ENCODE peak calls at places on chromosomes 11 and 22, in four cellular contexts. H is HepG2, K is WTC11, L is K562. P is an unnamed sample.

GRCh38 chr22:37999640-38000272 is 15.4 kb upstream of the SOX10 start:
- DNase-seq in H (no peak), K (no peak), L (peak), P (peak)

GRCh38 chr22:20639343-20639742 is 131.9 kb downstream of the MED15 start:
- DNase-seq in H (no peak), K (no peak), L (no peak), P (no peak)

GRCh38 chr11:34124885-34125668 is 19.6 kb downstream of the NAT10 start:
- DNase-seq in H (no peak), K (no peak), L (no peak), P (no peak)

GRCh38 chr22:38792833-38793232 is 1.1 kb downstream of the DNAL4 start:
- DNase-seq in H (no peak), K (no peak), L (peak), P (no peak)

GRCh38 chr11:63914896-63915681 is 1.9 kb downstream of the RCOR2 start:
- DNase-seq in H (no peak), K (no peak), L (no peak), P (no peak)

GRCh38 chr11:11981840-11982239 is 26.6 kb downstream of the DKK3 start:
- DNase-seq in H (no peak), K (no peak), L (no peak), P (no peak)

GRCh38 chr11:94909371-94909820 is 64.0 kb downstream of the CWC15 start:
- DNase-seq in H (no peak), K (no peak), L (no peak), P (no peak)

GRCh38 chr11:93986716-93987115 is 34.4 kb upstream of the HEPHL1 start:
- DNase-seq in H (no peak), K (no peak), L (no peak), P (no peak)

GRCh38 chr11:23425379-23425778 is 565.1 kb upstream of the CCDC179 start:
- DNase-seq in H (no peak), K (no peak), L (no peak), P (no peak)

GRCh38 chr11:18429349-18429748 is 17.2 kb downstream of the LDHC start:
- DNase-seq in H (no peak), K (no peak), L (no peak), P (no peak)

GRCh38 chr22:21857501-21857914 is 9.9 kb downstream of the MAPK1 start:
- DNase-seq in H (peak), K (no peak), L (no peak), P (no peak)

GRCh38 chr11:76770642-76771445 is 12.3 kb upstream of the TSKU start:
- DNase-seq in H (peak), K (no peak), L (no peak), P (no peak)

GRCh38 chr11:64258356-64258755 is 7.0 kb downstream of the PLCB3 start:
- DNase-seq in H (no peak), K (no peak), L (no peak), P (no peak)

GRCh38 chr11:17694711-17695110 is 24.7 kb upstream of the MYOD1 start:
- DNase-seq in H (no peak), K (no peak), L (no peak), P (no peak)

GRCh38 chr22:24483966-24484545 is 11.1 kb upstream of the UPB1 start:
- DNase-seq in H (no peak), K (no peak), L (no peak), P (no peak)

GRCh38 chr11:130677486-130678153 is 229.2 kb downstream of the ADAMTS15 start:
- DNase-seq in H (peak), K (peak), L (no peak), P (no peak)

GRCh38 chr11:1780700-1781592 is 17.2 kb upstream of the CTSD start:
- DNase-seq in H (no peak), K (no peak), L (no peak), P (no peak)

GRCh38 chr11:130599073-130599654 is 150.7 kb downstream of the ADAMTS15 start:
- DNase-seq in H (no peak), K (no peak), L (no peak), P (no peak)

GRCh38 chr22:27984001-27984695 is 65.1 kb upstream of the PITPNB start:
- DNase-seq in H (no peak), K (no peak), L (no peak), P (no peak)

GRCh38 chr11:120718171-120718570 is 206.6 kb downstream of the GRIK4 start:
- DNase-seq in H (no peak), K (no peak), L (no peak), P (no peak)

GRCh38 chr11:36077886-36078685 is 134.2 kb downstream of the LDLRAD3 start:
- DNase-seq in H (no peak), K (no peak), L (no peak), P (no peak)

GRCh38 chr11:8090756-8091155 is 9.7 kb downstream of the TUB start:
- DNase-seq in H (peak), K (peak), L (peak), P (peak)

GRCh38 chr11:46315783-46316563 is 31.3 kb upstream of the DGKZ start:
- DNase-seq in H (no peak), K (no peak), L (no peak), P (no peak)

GRCh38 chr11:110349109-110349996 is 52.9 kb upstream of the RDX start:
- DNase-seq in H (no peak), K (no peak), L (no peak), P (no peak)

GRCh38 chr11:87236368-87236767 is 198.6 kb downstream of the TMEM135 start:
- DNase-seq in H (no peak), K (no peak), L (no peak), P (no peak)

GRCh38 chr22:30338802-30339201 is 12.1 kb upstream of the TBC1D10A start:
- DNase-seq in H (no peak), K (no peak), L (no peak), P (no peak)

GRCh38 chr22:30337461-30337778 is 10.7 kb upstream of the TBC1D10A start:
- DNase-seq in H (no peak), K (no peak), L (no peak), P (no peak)

GRCh38 chr22:30344447-30345200 is 12.1 kb downstream of the SF3A1 start:
- DNase-seq in H (no peak), K (no peak), L (no peak), P (no peak)

GRCh38 chr22:30336752-30337460 is 10.2 kb upstream of the TBC1D10A start:
- DNase-seq in H (no peak), K (no peak), L (no peak), P (no peak)

GRCh38 chr22:30340911-30341685 is 14.4 kb upstream of the TBC1D10A start:
- DNase-seq in H (no peak), K (no peak), L (no peak), P (no peak)
- TF ChIP-seq ELF4 in H (no peak), K (no peak), L (no peak), P (no peak)

DNA sequence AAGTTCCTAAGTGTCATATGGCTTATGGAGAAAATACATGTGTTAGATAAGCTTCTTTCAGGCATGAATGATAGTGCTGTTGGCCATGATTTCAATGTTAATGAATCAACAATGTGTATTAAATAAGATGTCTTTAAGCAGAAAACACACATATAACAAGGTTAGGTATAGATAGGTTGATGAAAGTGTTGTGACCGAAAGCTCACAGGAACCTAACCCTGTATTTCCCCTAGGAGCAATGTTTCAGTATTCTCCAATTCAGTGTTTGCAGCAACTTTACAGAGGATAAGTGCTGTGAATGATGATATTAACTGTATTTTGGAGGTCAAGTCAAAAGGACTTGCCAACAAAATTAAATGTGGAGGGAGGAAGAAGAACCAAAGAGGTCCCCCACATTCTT is 82.8 kb upstream of the PRDM11 start:
- DNase-seq in H (no peak), K (no peak), L (no peak), P (no peak)
- TF ChIP-seq ELF4 in H (no peak), K (no peak), L (no peak), P (no peak)

GRCh38 chr11:32940865-32941264 is 48.3 kb downstream of the QSER1 start:
- DNase-seq in H (no peak), K (no peak), L (no peak), P (no peak)
- TF ChIP-seq ELF4 in H (no peak), K (no peak), L (no peak), P (no peak)

DNA sequence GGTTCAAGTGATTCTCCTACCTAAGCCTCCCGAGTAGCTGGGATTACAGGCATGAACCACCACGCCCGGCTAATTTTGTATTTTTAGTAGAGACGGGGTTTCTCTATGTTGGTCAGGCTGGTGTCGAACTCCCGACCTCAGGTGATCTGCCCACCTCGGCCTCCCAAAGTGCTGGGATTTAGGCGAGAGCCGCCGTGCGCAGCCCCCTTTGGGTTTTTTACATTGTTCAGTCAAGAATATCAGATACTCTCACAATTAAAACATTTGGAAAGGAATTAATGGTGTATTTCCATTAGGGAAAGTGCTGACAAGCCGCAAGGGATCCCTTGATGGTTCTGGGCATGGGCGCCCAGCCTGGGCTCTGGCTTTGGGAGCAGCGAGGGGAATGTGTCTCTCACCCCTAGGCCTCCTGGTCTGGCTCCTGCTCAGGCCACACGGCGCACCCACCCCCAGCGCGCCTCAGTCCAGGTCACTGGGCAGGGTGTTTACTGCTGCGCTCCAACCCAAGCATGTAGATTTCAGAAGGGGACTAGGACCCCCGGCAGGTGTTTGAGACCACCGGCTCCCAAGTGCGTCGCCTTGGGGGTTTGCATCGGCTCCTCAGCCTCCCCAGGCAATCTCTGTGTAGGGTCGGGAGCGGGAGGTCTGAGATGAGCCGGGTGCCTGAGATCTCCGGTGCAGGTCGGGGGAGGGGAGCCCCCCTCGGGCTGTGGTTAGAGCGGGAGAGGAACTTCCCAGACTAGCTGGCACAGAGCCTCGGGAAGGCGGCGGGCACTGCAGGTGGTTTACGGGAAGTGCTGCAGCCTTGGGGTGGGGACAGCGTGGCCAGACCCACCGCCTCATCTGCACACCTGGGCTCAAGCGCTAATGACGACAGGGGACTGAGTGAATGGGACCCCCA is 820 bp upstream of the IRF7 start:
- DNase-seq in H (no peak), K (no peak), L (no peak), P (no peak)
- TF ChIP-seq ELF4 in H (no peak), K (no peak), L (no peak), P (no peak)

GRCh38 chr11:88861618-88862017 is 204.2 kb downstream of the GRM5 start:
- DNase-seq in H (no peak), K (no peak), L (no peak), P (no peak)
- TF ChIP-seq ELF4 in H (no peak), K (no peak), L (no peak), P (no peak)